ENCODE peak calls at places on chromosome 13, in nine cellular contexts. N is fibroblast of villous mesenchyme, O is astrocyte, M is gastrocnemius medialis, W is fibroblast of mammary gland, E is GM12865, L is B cell, S is GM10248, P is ovary. Z is an unnamed sample.

GRCh38 chr13:100089633-100090032 is 740 bp downstream of the PCCA start:
- DNase-seq in N (peak), O (peak), M (no peak), W (peak), E (peak), L (no peak), S (peak), P (no peak), Z (no peak)

GRCh38 chr13:34152996-34153395 is 335.0 kb downstream of the RFC3 start:
- DNase-seq in N (no peak), O (no peak), M (no peak), W (no peak), E (no peak), L (no peak), S (no peak), P (no peak), Z (no peak)

GRCh38 chr13:82661126-82661525 is 1221.1 kb downstream of the SLITRK1 start:
- DNase-seq in N (no peak), O (no peak), M (no peak), W (no peak), E (no peak), L (no peak), S (no peak), P (no peak), Z (no peak)

GRCh38 chr13:103351035-103351828 is 285.0 kb upstream of the SLC10A2 start:
- DNase-seq in N (peak), O (peak), M (no peak), W (peak), E (no peak), L (no peak), S (no peak), P (no peak), Z (no peak)

GRCh38 chr13:98626298-98626940 is 49.5 kb upstream of the STK24 start:
- DNase-seq in N (no peak), O (no peak), M (no peak), W (peak), E (no peak), L (no peak), S (no peak), P (no peak), Z (no peak)

GRCh38 chr13:107999751-108000150 is 215.6 kb downstream of the LIG4 start:
- DNase-seq in N (no peak), O (no peak), M (no peak), W (no peak), E (no peak), L (no peak), S (no peak), P (no peak), Z (no peak)

GRCh38 chr13:20418953-20419352 is 106.7 kb downstream of the CRYL1 start:
- DNase-seq in N (no peak), O (no peak), M (no peak), W (no peak), E (no peak), L (no peak), S (no peak), P (no peak), Z (no peak)

GRCh38 chr13:110499621-110500281 is 61.8 kb downstream of the RAB20 start:
- DNase-seq in N (peak), O (peak), M (no peak), W (peak), E (no peak), L (no peak), S (no peak), P (no peak), Z (no peak)

GRCh38 chr13:47588676-47589075 is 412.4 kb downstream of the SUCLA2 start:
- DNase-seq in N (no peak), O (no peak), M (no peak), W (no peak), E (no peak), L (no peak), S (no peak), P (no peak), Z (no peak)

GRCh38 chr13:46569471-46569870 is 16.5 kb downstream of the LRCH1 start:
- DNase-seq in N (no peak), O (no peak), M (no peak), W (no peak), E (no peak), L (no peak), S (no peak), P (no peak), Z (no peak)

GRCh38 chr13:104314926-104315535 is 1248.8 kb upstream of the SLC10A2 start:
- DNase-seq in N (no peak), O (peak), M (no peak), W (no peak), E (no peak), L (no peak), S (no peak), P (no peak), Z (no peak)

GRCh38 chr13:98796798-98797197 is 44.3 kb upstream of the SLC15A1 start:
- DNase-seq in N (no peak), O (no peak), M (no peak), W (no peak), E (no peak), L (no peak), S (no peak), P (no peak), Z (no peak)

GRCh38 chr13:97468331-97468730 is 34.4 kb downstream of the RAP2A start:
- DNase-seq in N (peak), O (no peak), M (no peak), W (peak), E (no peak), L (no peak), S (no peak), P (no peak), Z (no peak)

GRCh38 chr13:98678741-98679140 is 73.7 kb downstream of the SLC15A1 start:
- DNase-seq in N (no peak), O (no peak), M (no peak), W (no peak), E (no peak), L (no peak), S (no peak), P (no peak), Z (no peak)

GRCh38 chr13:38960175-38960574 is 30.5 kb downstream of the STOML3 start:
- DNase-seq in N (no peak), O (no peak), M (no peak), W (no peak), E (no peak), L (no peak), S (no peak), P (no peak), Z (no peak)

GRCh38 chr13:109396266-109396665 is 390.1 kb downstream of the IRS2 start:
- DNase-seq in N (peak), O (no peak), M (no peak), W (no peak), E (no peak), L (no peak), S (no peak), P (no peak), Z (no peak)

GRCh38 chr13:45370922-45371406 is 30.0 kb upstream of the TPT1 start:
- DNase-seq in N (peak), O (peak), M (peak), W (peak), E (peak), L (peak), S (peak), P (peak), Z (peak)

GRCh38 chr13:31835932-31836331 is 96.6 kb downstream of the RXFP2 start:
- DNase-seq in N (peak), O (peak), M (no peak), W (peak), E (no peak), L (no peak), S (no peak), P (no peak), Z (no peak)

GRCh38 chr13:96650301-96650886 is 343.9 kb downstream of the OXGR1 start:
- DNase-seq in N (peak), O (peak), M (no peak), W (peak), E (peak), L (no peak), S (peak), P (no peak), Z (peak)

GRCh38 chr13:101452519-101453485 is at the start of gene ITGBL1:
- DNase-seq in N (peak), O (no peak), M (no peak), W (peak), E (peak), L (no peak), S (peak), P (no peak), Z (no peak)

GRCh38 chr13:38685974-38686571 is 804 bp upstream of the FREM2 start:
- DNase-seq in N (peak), O (peak), M (no peak), W (peak), E (peak), L (no peak), S (no peak), P (no peak), Z (peak)

DNA sequence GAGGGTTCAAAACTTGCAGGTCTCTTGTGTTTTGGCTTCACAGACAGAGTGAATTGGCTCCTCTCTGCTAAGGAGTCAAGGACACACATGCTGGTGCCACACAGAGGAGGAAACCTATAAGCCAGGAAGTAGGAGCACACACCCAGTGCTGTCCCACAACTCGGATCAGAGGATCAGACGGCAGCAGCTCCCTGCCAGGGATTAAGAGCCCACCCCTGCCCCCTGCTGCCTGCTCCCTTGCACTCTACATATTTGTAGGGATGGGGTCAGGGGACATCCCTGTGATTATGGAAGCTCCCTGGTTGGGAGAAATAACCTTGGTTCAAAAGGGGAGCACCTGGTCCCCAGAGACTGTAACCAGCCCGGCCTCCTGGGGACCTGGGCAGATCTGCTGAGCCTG is 77.5 kb upstream of the CLDN10 start:
- DNase-seq in N (no peak), O (no peak), M (no peak), W (no peak), E (no peak), L (no peak), S (no peak), P (no peak), Z (no peak)
- TF ChIP-seq CTCF in N (no peak), O (no peak), M (no peak), W (no peak), E (no peak), L (no peak), S (no peak), P (no peak), Z (no peak)

GRCh38 chr13:41942462-41943094 is 18.3 kb downstream of the VWA8 start:
- DNase-seq in N (peak), O (peak), M (no peak), W (peak), E (peak), L (no peak), S (no peak), P (no peak), Z (no peak)
- TF ChIP-seq CTCF in N (peak), O (peak), M (peak), W (peak), E (peak), L (no peak), S (peak), P (no peak), Z (peak)

GRCh38 chr13:27788271-27788670 is 4.0 kb upstream of the GSX1 start:
- DNase-seq in N (no peak), O (no peak), M (no peak), W (no peak), E (no peak), L (no peak), S (no peak), P (no peak), Z (no peak)

DNA sequence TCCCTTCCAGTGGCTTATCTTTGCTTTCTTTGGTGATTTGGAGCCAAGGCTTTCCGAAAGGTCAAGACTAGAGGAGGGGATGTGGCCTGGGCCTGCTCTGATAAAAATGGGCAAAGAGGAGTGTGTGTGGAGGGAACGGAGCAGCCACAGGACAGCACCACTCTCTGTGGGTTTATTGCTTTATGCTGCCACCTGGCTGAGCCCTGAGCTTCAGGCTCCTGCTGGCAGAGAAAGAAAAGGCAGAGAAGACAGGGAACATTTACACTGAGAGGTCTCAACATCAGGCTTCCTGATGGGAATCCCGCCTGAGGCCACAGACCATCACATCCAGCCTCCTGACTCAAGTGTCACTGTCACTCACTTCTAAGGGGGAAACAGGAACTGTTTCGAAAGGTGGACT is 9.2 kb upstream of the GSX1 start:
- DNase-seq in N (peak), O (no peak), M (no peak), W (no peak), E (peak), L (no peak), S (no peak), P (no peak), Z (no peak)
- TF ChIP-seq CTCF in N (peak), O (no peak), M (peak), W (no peak), E (peak), L (no peak), S (peak), P (no peak), Z (peak)

DNA sequence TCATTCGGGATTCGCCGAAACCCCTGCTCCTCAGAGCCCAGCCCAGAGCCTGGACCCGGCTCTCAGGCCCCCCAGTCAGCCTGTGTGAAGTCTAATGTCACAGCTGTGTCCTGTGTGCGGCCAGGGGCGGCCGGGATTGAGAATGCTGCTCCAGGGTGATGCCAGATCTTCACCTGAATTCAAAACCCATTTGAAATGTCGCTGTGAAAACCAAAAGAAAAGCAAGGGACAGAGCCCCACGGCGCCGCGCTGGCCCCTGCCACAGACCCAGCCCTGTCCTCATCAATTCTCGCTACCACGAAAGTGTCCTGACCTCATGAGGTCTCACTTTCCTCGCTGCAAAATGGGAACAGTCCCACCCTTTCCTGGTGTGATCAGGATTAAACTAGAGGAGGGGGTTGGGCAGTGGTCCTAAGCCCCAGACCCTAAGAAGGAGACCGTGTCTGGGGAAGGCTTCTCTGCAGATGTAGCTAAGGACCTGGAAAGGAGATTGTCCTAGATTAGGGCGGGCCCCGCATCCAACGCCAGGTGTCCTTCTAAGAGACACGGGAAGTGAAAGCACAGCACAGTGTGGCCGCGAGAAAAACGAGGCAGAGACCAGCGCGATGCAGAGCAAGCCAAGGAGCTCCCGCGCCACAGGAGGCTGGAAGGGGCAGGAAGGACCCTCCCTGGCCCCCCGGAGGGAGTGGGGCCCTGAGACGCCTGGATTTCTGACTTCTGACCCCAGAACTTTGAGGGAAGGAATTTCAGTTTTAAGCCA is 34.0 kb upstream of the SPACA7 start:
- DNase-seq in N (no peak), O (no peak), M (no peak), W (no peak), E (no peak), L (no peak), S (no peak), P (no peak), Z (no peak)
- TF ChIP-seq CTCF in N (no peak), O (no peak), M (no peak), W (no peak), E (no peak), L (no peak), S (no peak), P (no peak), Z (no peak)

GRCh38 chr13:113350065-113350937 is 13.6 kb downstream of the GRTP1 start:
- DNase-seq in N (no peak), O (no peak), M (no peak), W (no peak), E (no peak), L (no peak), S (no peak), P (no peak), Z (no peak)
- TF ChIP-seq CTCF in N (no peak), O (no peak), M (no peak), W (no peak), E (no peak), L (no peak), S (no peak), P (no peak), Z (no peak)

GRCh38 chr13:111503376-111503775 is 182.9 kb downstream of the TEX29 start:
- DNase-seq in N (no peak), O (no peak), M (no peak), W (no peak), E (no peak), L (no peak), S (no peak), P (no peak), Z (no peak)

GRCh38 chr13:111506131-111506530 is 185.7 kb downstream of the TEX29 start:
- DNase-seq in N (no peak), O (no peak), M (no peak), W (no peak), E (no peak), L (no peak), S (no peak), P (no peak), Z (no peak)

GRCh38 chr13:111506621-111507020 is 186.2 kb downstream of the TEX29 start:
- DNase-seq in N (no peak), O (no peak), M (no peak), W (no peak), E (no peak), L (no peak), S (no peak), P (no peak), Z (no peak)

GRCh38 chr13:111503905-111504695 is 183.7 kb downstream of the TEX29 start:
- DNase-seq in N (no peak), O (no peak), M (no peak), W (no peak), E (no peak), L (no peak), S (no peak), P (no peak), Z (no peak)

DNA sequence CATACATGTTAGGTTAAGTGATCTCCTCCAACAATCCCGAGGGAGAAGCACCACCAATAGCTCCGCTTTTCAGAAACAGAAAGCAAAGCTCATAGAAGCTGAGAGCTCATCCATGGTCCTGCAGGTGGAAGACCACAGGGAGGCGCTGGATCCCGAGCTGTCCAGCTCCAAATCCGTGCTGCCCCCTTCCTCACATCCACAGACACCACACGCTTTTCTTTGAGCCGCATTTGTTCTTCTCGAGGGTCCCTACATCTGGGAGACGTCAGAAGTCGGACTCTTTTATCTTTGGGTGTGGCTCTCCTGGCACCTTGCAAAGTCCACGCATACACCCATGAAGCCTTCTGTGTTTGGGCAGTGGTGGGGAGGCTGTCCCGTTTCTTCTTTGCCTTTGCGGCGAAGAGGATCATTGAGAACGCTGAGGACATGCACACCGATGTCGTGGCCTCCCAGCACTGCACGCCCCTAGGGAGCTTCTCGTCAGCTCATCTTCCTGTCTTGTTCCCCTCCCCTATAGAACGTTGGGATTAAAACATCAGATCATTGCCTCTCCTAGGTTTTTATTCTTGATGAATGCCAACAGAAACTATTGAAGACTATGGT is 184.8 kb downstream of the TEX29 start:
- DNase-seq in N (no peak), O (no peak), M (no peak), W (no peak), E (no peak), L (no peak), S (no peak), P (no peak), Z (no peak)
- TF ChIP-seq CTCF in N (no peak), O (peak), M (peak), W (no peak), E (no peak), L (no peak), S (no peak), P (no peak), Z (no peak)

DNA sequence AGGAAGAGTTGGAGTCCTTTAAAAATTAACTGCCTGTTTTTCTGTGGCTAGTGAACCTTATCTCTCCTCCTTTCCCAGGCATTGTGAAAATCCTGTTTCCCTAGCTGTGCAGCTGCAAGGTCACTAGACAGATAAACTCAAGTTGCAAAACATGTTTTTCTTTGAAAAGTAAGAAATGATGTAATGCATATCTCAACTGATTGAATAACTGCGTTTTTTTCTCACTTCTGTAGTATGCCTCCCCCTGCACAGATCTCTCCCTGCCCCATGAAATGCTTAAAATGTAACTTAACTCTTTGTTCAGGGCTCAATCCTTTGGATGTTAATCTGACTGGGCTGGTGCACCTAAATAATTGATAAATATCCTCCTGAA is 27.7 kb upstream of the CYSLTR2 start:
- DNase-seq in N (peak), O (peak), M (no peak), W (peak), E (no peak), L (no peak), S (no peak), P (peak), Z (no peak)
- TF ChIP-seq CTCF in N (no peak), O (no peak), M (no peak), W (no peak), E (no peak), L (no peak), S (no peak), P (no peak), Z (no peak)

GRCh38 chr13:42548731-42549554 is 25.0 kb upstream of the TNFSF11 start:
- DNase-seq in N (peak), O (peak), M (no peak), W (peak), E (peak), L (peak), S (peak), P (no peak), Z (peak)
- TF ChIP-seq CTCF in N (no peak), O (no peak), M (no peak), W (no peak), E (no peak), L (no peak), S (no peak), P (no peak), Z (no peak)

GRCh38 chr13:21625366-21625765 is 21.4 kb upstream of the MICU2 start:
- DNase-seq in N (peak), O (peak), M (no peak), W (peak), E (peak), L (no peak), S (peak), P (no peak), Z (peak)
- TF ChIP-seq CTCF in N (peak), O (peak), M (no peak), W (peak), E (peak), L (no peak), S (peak), P (no peak), Z (peak)